ENCODE peak calls at places on chromosomes 7 and 10, in eight cellular contexts. Z is neural progenitor cell, G is GM23338, W is hepatocyte, Y is OCI-LY7, R is PC-3, F is SK-N-SH, A is MM.1S. K is an unnamed sample.

GRCh38 chr10:86104156-86104555 is 262.4 kb downstream of the GRID1 start:
- DNase-seq in Z (no peak), G (no peak), W (no peak), Y (no peak), R (no peak), F (no peak), A (no peak), K (no peak)

GRCh38 chr7:130951303-130951975 is 217.4 kb upstream of the KLF14 start:
- DNase-seq in Z (no peak), G (no peak), W (no peak), Y (no peak), R (no peak), F (no peak), A (no peak), K (no peak)

GRCh38 chr7:9939171-9939570 is 1034.5 kb upstream of the PHF14 start:
- DNase-seq in Z (no peak), G (no peak), W (no peak), Y (no peak), R (no peak), F (no peak), A (no peak), K (no peak)

GRCh38 chr7:108348913-108349312 is 107.3 kb downstream of the NRCAM start:
- DNase-seq in Z (no peak), G (no peak), W (no peak), Y (no peak), R (peak; percentile 79), F (no peak), A (no peak), K (peak; percentile 83)

GRCh38 chr10:90859321-90859751 is 1.5 kb upstream of the HTR7 start:
- DNase-seq in Z (no peak), G (no peak), W (no peak), Y (no peak), R (peak; percentile 76), F (no peak), A (no peak), K (peak; percentile 86)

GRCh38 chr7:16891338-16891737 is 9.6 kb upstream of the AGR3 start:
- DNase-seq in Z (peak; percentile 44), G (peak; percentile 69), W (peak; percentile 83), Y (peak; percentile 2), R (peak; percentile 85), F (no peak), A (peak; percentile 58), K (peak; percentile 66)

GRCh38 chr10:16547973-16548372 is 26.3 kb upstream of the C1QL3 start:
- DNase-seq in Z (no peak), G (no peak), W (no peak), Y (no peak), R (no peak), F (no peak), A (no peak), K (no peak)

GRCh38 chr7:137978464-137979237 is 23.2 kb downstream of the CREB3L2 start:
- DNase-seq in Z (no peak), G (no peak), W (no peak), Y (no peak), R (peak; percentile 92), F (no peak), A (no peak), K (peak; percentile 98)

GRCh38 chr7:98697083-98697482 is 80.0 kb downstream of the NPTX2 start:
- DNase-seq in Z (no peak), G (no peak), W (no peak), Y (no peak), R (no peak), F (no peak), A (no peak), K (no peak)

GRCh38 chr10:107214261-107214660 is 49.8 kb upstream of the SORCS1 start:
- DNase-seq in Z (no peak), G (no peak), W (no peak), Y (no peak), R (no peak), F (no peak), A (no peak), K (no peak)

GRCh38 chr7:117023325-117023854 is 70.1 kb downstream of the ST7 start:
- DNase-seq in Z (no peak), G (no peak), W (no peak), Y (no peak), R (no peak), F (no peak), A (no peak), K (no peak)

GRCh38 chr10:77877461-77878344 is 48.9 kb downstream of the DLG5 start:
- DNase-seq in Z (peak; percentile 80), G (peak; percentile 84), W (peak; percentile 61), Y (peak; percentile 35), R (no peak), F (peak; percentile 80), A (no peak), K (peak; percentile 31)

GRCh38 chr7:139515266-139515665 is 8.2 kb upstream of the CLEC2L start:
- DNase-seq in Z (peak; percentile 28), G (peak; percentile 66), W (no peak), Y (no peak), R (no peak), F (no peak), A (no peak), K (no peak)

GRCh38 chr7:156019308-156019707 is 207.0 kb upstream of the SHH start:
- DNase-seq in Z (no peak), G (no peak), W (no peak), Y (no peak), R (no peak), F (no peak), A (no peak), K (no peak)

GRCh38 chr7:101422361-101423195 is 59.9 kb downstream of the COL26A1 start:
- DNase-seq in Z (no peak), G (peak; percentile 52), W (no peak), Y (no peak), R (no peak), F (no peak), A (no peak), K (no peak)

GRCh38 chr7:84108787-84109186 is 85.8 kb downstream of the SEMA3A start:
- DNase-seq in Z (no peak), G (no peak), W (no peak), Y (no peak), R (no peak), F (no peak), A (no peak), K (no peak)

GRCh38 chr7:22853674-22854157 is 31.1 kb upstream of the TOMM7 start:
- DNase-seq in Z (peak; percentile 49), G (peak; percentile 70), W (no peak), Y (peak; percentile 83), R (peak; percentile 34), F (peak; percentile 88), A (peak; percentile 53), K (peak; percentile 58)

GRCh38 chr7:88386757-88387156 is 80.1 kb upstream of the STEAP4 start:
- DNase-seq in Z (no peak), G (no peak), W (no peak), Y (no peak), R (no peak), F (no peak), A (no peak), K (no peak)

GRCh38 chr7:52782348-52782747 is 253.1 kb upstream of the POM121L12 start:
- DNase-seq in Z (no peak), G (no peak), W (no peak), Y (no peak), R (no peak), F (no peak), A (no peak), K (no peak)

GRCh38 chr7:52781250-52781649 is 254.2 kb upstream of the POM121L12 start:
- DNase-seq in Z (no peak), G (no peak), W (no peak), Y (no peak), R (no peak), F (no peak), A (no peak), K (no peak)

DNA sequence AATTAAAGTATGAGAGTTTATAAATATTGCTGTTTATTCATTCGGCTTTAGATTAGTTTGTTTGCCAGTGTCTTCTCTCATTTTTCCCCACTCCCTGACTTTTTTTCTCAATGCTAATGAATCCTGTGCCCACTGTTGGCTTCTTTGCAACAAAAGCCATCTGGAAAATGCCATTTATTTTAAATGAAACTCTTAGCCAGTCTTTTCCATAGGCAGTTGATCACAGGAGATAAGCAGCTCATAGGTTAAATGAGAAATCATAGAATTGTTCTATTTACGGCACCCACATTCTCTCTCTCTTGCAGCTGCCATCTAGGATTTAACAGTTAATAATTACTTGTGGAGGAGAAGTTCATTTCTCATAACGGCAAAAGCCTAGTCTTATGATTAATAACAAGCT is 249.3 kb upstream of the POM121L12 start:
- DNase-seq in Z (no peak), G (no peak), W (no peak), Y (no peak), R (no peak), F (peak; percentile 25), A (no peak), K (no peak)
- TF ChIP-seq EZH2phosphoT487 in Z (no peak), G (no peak), W (no peak), Y (no peak), R (no peak), F (no peak), A (no peak), K (no peak)

GRCh38 chr10:44965651-44966097 is 6.1 kb downstream of the RASSF4 start:
- DNase-seq in Z (no peak), G (no peak), W (no peak), Y (no peak), R (no peak), F (no peak), A (no peak), K (no peak)
- H2AFZ ChIP-seq in Z (no peak overlapping the region), G (no peak overlapping the region), W (no peak overlapping the region), Y (peak overlapping the region; percentile 88), R (no peak overlapping the region), F (no peak overlapping the region), A (no peak overlapping the region), K (no peak overlapping the region)

GRCh38 chr10:30188101-30188500 is 128.7 kb upstream of the JCAD start:
- DNase-seq in Z (no peak), G (no peak), W (no peak), Y (no peak), R (no peak), F (no peak), A (no peak), K (peak; percentile 23)
- TF ChIP-seq EZH2phosphoT487 in Z (no peak), G (no peak), W (no peak), Y (no peak), R (no peak), F (no peak), A (no peak), K (no peak)

DNA sequence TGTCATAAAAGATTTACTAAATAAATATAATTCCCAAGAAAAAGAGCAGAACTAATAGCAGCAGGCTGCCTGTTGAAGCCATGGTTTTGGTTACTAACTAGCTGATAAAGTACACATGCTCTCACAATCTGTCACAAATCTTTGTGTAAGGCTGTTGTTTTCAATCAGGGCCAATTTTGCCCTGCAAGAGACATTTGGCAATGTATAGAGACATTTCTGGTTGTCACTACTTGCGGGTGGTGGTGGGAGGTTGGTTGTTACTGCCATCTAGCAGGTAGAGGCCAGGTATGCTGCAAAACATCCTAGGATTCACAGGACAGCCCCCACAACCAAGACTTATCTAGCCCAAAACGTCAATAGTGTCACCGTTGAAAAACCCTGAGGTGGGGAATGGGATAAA is 233.5 kb upstream of the CACNA2D1 start:
- DNase-seq in Z (no peak), G (peak; percentile 44), W (no peak), Y (peak; percentile 4), R (no peak), F (peak; percentile 34), A (no peak), K (no peak)
- H2AFZ ChIP-seq in Z (no peak overlapping the region), G (no peak overlapping the region), W (no peak overlapping the region), Y (peak overlapping the region; percentile 95), R (no peak overlapping the region), F (no peak overlapping the region), A (peak overlapping the region; percentile 47), K (no peak overlapping the region)

K was measured in GM23248.